ENCODE peak calls at places on chromosome 3, in seven cellular contexts. I is HepG2; N is transverse colon; L is OCI-LY7; D is CD8-positive, alpha-beta T cell; A is WTC11; P is RWPE1. J is an unnamed sample.
A peak's percentile ranks its signal among the peaks of the same experiment; 100 is the strongest.

GRCh38 chr3:114093001-114093350 is 36.4 kb downstream of the QTRT2 start:
- DNase-seq in L (no peak), D (no peak), A (no peak), P (no peak), N (no peak), I (no peak), J (no peak)

GRCh38 chr3:131114201-131114600 is 87.5 kb downstream of the NEK11 start:
- DNase-seq in D (no peak), N (no peak), P (no peak), A (no peak), I (no peak), L (no peak), J (no peak)

GRCh38 chr3:66889758-66890576 is 108.1 kb upstream of the KBTBD8 start:
- DNase-seq in D (no peak), I (no peak), P (no peak), A (no peak), N (no peak), L (no peak), J (no peak)

GRCh38 chr3:171841620-171842000 is 1.5 kb upstream of the TMEM212 start:
- DNase-seq in I (peak; percentile 42), P (no peak), D (no peak), N (no peak), A (no peak), L (no peak), J (no peak)

GRCh38 chr3:136343873-136344281 is 93.7 kb downstream of the PCCB start:
- DNase-seq in N (peak; percentile 91), A (no peak), D (no peak), L (no peak), I (peak; percentile 57), P (peak; percentile 73), J (peak; percentile 93)

GRCh38 chr3:194731496-194732073 is 45.9 kb downstream of the FAM43A start:
- DNase-seq in D (no peak), L (no peak), I (no peak), N (no peak), A (no peak), P (no peak), J (no peak)

GRCh38 chr3:28853830-28854229 is 427.0 kb upstream of the RBMS3 start:
- DNase-seq in I (no peak), L (no peak), P (no peak), N (no peak), A (no peak), D (no peak), J (no peak)

GRCh38 chr3:98577178-98577895 is 16.1 kb downstream of the CPOX start:
- DNase-seq in N (no peak), I (no peak), A (no peak), L (no peak), P (no peak), D (no peak), J (no peak)

GRCh38 chr3:124078978-124079911 is 87.3 kb upstream of the ROPN1 start:
- DNase-seq in N (no peak), P (peak; percentile 37), L (peak; percentile 51), I (peak; percentile 40), D (no peak), A (no peak), J (peak; percentile 11)

GRCh38 chr3:159828542-159828943 is 160.1 kb upstream of the IL12A start:
- DNase-seq in A (no peak), D (no peak), P (peak; percentile 50), I (peak; percentile 3), L (peak; percentile 29), N (no peak), J (no peak)

GRCh38 chr3:197417896-197418618 is 119.6 kb upstream of the DLG1 start:
- DNase-seq in I (no peak), L (no peak), N (no peak), D (no peak), A (no peak), P (no peak), J (no peak)

GRCh38 chr3:49803464-49804140 is 541 bp downstream of the INKA1 start:
- DNase-seq in P (peak; percentile 68), N (peak; percentile 52), L (peak; percentile 58), I (no peak), A (peak; percentile 66), D (no peak), J (no peak)

GRCh38 chr3:180594631-180595348 is 7.2 kb upstream of the TTC14 start:
- DNase-seq in L (peak; percentile 27), P (peak; percentile 32), D (no peak), N (no peak), A (no peak), I (peak; percentile 13), J (peak; percentile 13)

GRCh38 chr3:49013738-49014660 is 4.4 kb downstream of the DALRD3 start:
- DNase-seq in N (peak; percentile 66), D (peak; percentile 34), I (peak; percentile 59), P (no peak), A (peak; percentile 85), L (peak; percentile 69), J (no peak)

GRCh38 chr3:190333961-190334360 is 11.7 kb upstream of the CLDN1 start:
- DNase-seq in A (no peak), L (no peak), D (no peak), N (no peak), I (no peak), P (no peak), J (no peak)

GRCh38 chr3:52829906-52830463 is 487 bp downstream of the ITIH4 start:
- DNase-seq in A (no peak), I (no peak), L (no peak), P (no peak), N (no peak), D (no peak), J (peak; percentile 69)

GRCh38 chr3:159074756-159075155 is 272.9 kb downstream of the MFSD1 start:
- DNase-seq in L (no peak), A (no peak), N (no peak), I (no peak), D (no peak), P (no peak), J (no peak)

GRCh38 chr3:10437995-10438901 is 67.1 kb downstream of the ATP2B2 start:
- DNase-seq in N (no peak), A (no peak), P (no peak), L (no peak), D (no peak), I (no peak), J (no peak)

GRCh38 chr3:38084019-38084968 is 45.3 kb downstream of the DLEC1 start:
- DNase-seq in D (no peak), I (peak; percentile 12), P (peak; percentile 35), N (no peak), L (peak; percentile 17), A (no peak), J (no peak)

GRCh38 chr3:72810063-72810462 is 38.2 kb downstream of the SHQ1 start:
- DNase-seq in L (no peak), A (no peak), I (no peak), D (no peak), N (no peak), P (no peak), J (no peak)

GRCh38 chr3:32399030-32399620 is 7.5 kb downstream of the CMTM7 start:
- DNase-seq in L (peak; percentile 81), P (no peak), D (no peak), N (no peak), I (peak; percentile 62), A (no peak), J (no peak)

GRCh38 chr3:34988296-34988695 is 651.0 kb upstream of the ARPP21 start:
- DNase-seq in P (no peak), D (no peak), I (no peak), A (no peak), L (no peak), N (no peak), J (no peak)

GRCh38 chr3:126349611-126350501 is 7.4 kb downstream of the KLF15 start:
- DNase-seq in I (no peak), L (no peak), D (no peak), P (no peak), N (peak; percentile 3), A (peak; percentile 18), J (no peak)

GRCh38 chr3:73784647-73785420 is 160.1 kb upstream of the PDZRN3 start:
- DNase-seq in P (no peak), A (no peak), I (no peak), L (no peak), N (no peak), D (no peak), J (no peak)

GRCh38 chr3:158522737-158523136 is 48.3 kb upstream of the MLF1 start:
- DNase-seq in I (no peak), P (no peak), A (no peak), L (no peak), N (no peak), D (no peak), J (no peak)

GRCh38 chr3:17894434-17895060 is 152.1 kb upstream of the TBC1D5 start:
- DNase-seq in P (no peak), N (peak; percentile 57), D (peak; percentile 13), A (peak; percentile 75), I (peak; percentile 5), L (peak; percentile 76), J (peak; percentile 21)

GRCh38 chr3:105836533-105836932 is 32.3 kb downstream of the CBLB start:
- DNase-seq in I (peak; percentile 20), L (peak; percentile 71), N (no peak), A (no peak), P (no peak), D (no peak), J (no peak)

GRCh38 chr3:112127522-112128494 is 5.2 kb downstream of the GCSAM start:
- DNase-seq in N (no peak), L (peak; percentile 57), A (no peak), I (no peak), D (no peak), P (no peak), J (no peak)

GRCh38 chr3:179093807-179094206 is 22.2 kb upstream of the ZMAT3 start:
- DNase-seq in A (no peak), I (no peak), L (no peak), P (no peak), D (no peak), N (no peak), J (no peak)

GRCh38 chr3:179100652-179101051 is 29.0 kb upstream of the ZMAT3 start:
- DNase-seq in I (no peak), A (no peak), P (peak; percentile 24), L (no peak), N (no peak), D (no peak), J (peak; percentile 28)

GRCh38 chr3:179098388-179099077 is 26.9 kb upstream of the ZMAT3 start:
- DNase-seq in N (no peak), P (no peak), A (no peak), L (no peak), D (no peak), I (no peak), J (no peak)
- TF ChIP-seq CTCF in N (no peak), P (no peak), A (no peak), L (no peak), D (no peak), I (no peak), J (no peak)

GRCh38 chr3:188037116-188037718 is 116.7 kb upstream of the LPP start:
- DNase-seq in I (peak; percentile 83), P (no peak), L (no peak), D (no peak), N (peak; percentile 46), A (no peak), J (peak; percentile 84)
- TF ChIP-seq CTCF in I (peak; percentile 79), P (no peak), L (peak; percentile 27), D (no peak), N (peak; percentile 49), A (no peak), J (peak; percentile 66)

GRCh38 chr3:62863648-62864047 is 11.6 kb downstream of the CADPS start:
- DNase-seq in L (no peak), D (no peak), A (no peak), N (no peak), I (no peak), P (no peak), J (no peak)
- TF ChIP-seq CTCF in L (peak; percentile 47), D (no peak), A (no peak), N (no peak), I (no peak), P (no peak), J (no peak)

GRCh38 chr3:185041540-185041939 is 111.3 kb downstream of the C3orf70 start:
- DNase-seq in D (no peak), P (no peak), N (no peak), L (no peak), I (no peak), A (no peak), J (no peak)
- TF ChIP-seq CTCF in D (no peak), P (no peak), N (no peak), L (no peak), I (no peak), A (no peak), J (no peak)